ENCODE peak calls at places on chromosomes 6 and 20, in seven cellular contexts. One of them, this sample, is unnamed.

GRCh38 chr6:190596-191395 is 101.5 kb upstream of the DUSP22 start:
- DNase-seq in fibroblast of mammary gland: no peak
- DNase-seq in activated CD8-positive, alpha-beta memory T cell treated with anti-CD3 and anti-CD28 coated beads for 24 hours: peak; percentile 59
- DNase-seq in activated T-cell treated with anti-CD3 and anti-CD28 coated beads, Interleukin-2, amount 50 U/mL, for 24 hours: no peak
- DNase-seq in adrenal gland: no peak
- DNase-seq in B cell: no peak
- DNase-seq in erythroblast: no peak
- DNase-seq in this sample: no peak

GRCh38 chr6:29651413-29652197 is 5.3 kb upstream of the MOG start:
- DNase-seq in fibroblast of mammary gland: peak; percentile 46
- DNase-seq in activated CD8-positive, alpha-beta memory T cell treated with anti-CD3 and anti-CD28 coated beads for 24 hours: no peak
- DNase-seq in activated T-cell treated with anti-CD3 and anti-CD28 coated beads, Interleukin-2, amount 50 U/mL, for 24 hours: no peak
- DNase-seq in adrenal gland: no peak
- DNase-seq in B cell: peak; percentile 54
- DNase-seq in erythroblast: peak; percentile 42
- DNase-seq in this sample: peak; percentile 53

GRCh38 chr20:61807426-61808160 is 258.1 kb downstream of the TAF4 start:
- DNase-seq in fibroblast of mammary gland: no peak
- DNase-seq in activated CD8-positive, alpha-beta memory T cell treated with anti-CD3 and anti-CD28 coated beads for 24 hours: no peak
- DNase-seq in activated T-cell treated with anti-CD3 and anti-CD28 coated beads, Interleukin-2, amount 50 U/mL, for 24 hours: no peak
- DNase-seq in adrenal gland: no peak
- DNase-seq in B cell: no peak
- DNase-seq in erythroblast: no peak
- DNase-seq in this sample: no peak

GRCh38 chr6:124993327-124993726 is 31.1 kb downstream of the RNF217 start:
- DNase-seq in fibroblast of mammary gland: no peak
- DNase-seq in activated CD8-positive, alpha-beta memory T cell treated with anti-CD3 and anti-CD28 coated beads for 24 hours: no peak
- DNase-seq in activated T-cell treated with anti-CD3 and anti-CD28 coated beads, Interleukin-2, amount 50 U/mL, for 24 hours: no peak
- DNase-seq in adrenal gland: no peak
- DNase-seq in B cell: no peak
- DNase-seq in erythroblast: no peak
- DNase-seq in this sample: no peak

GRCh38 chr20:45218636-45219035 is 2.5 kb upstream of the SEMG2 start:
- DNase-seq in fibroblast of mammary gland: no peak
- DNase-seq in activated CD8-positive, alpha-beta memory T cell treated with anti-CD3 and anti-CD28 coated beads for 24 hours: no peak
- DNase-seq in activated T-cell treated with anti-CD3 and anti-CD28 coated beads, Interleukin-2, amount 50 U/mL, for 24 hours: no peak
- DNase-seq in adrenal gland: no peak
- DNase-seq in B cell: no peak
- DNase-seq in erythroblast: no peak
- DNase-seq in this sample: no peak

GRCh38 chr6:137921823-137922222 is 54.8 kb downstream of the TNFAIP3 start:
- DNase-seq in fibroblast of mammary gland: no peak
- DNase-seq in activated CD8-positive, alpha-beta memory T cell treated with anti-CD3 and anti-CD28 coated beads for 24 hours: no peak
- DNase-seq in activated T-cell treated with anti-CD3 and anti-CD28 coated beads, Interleukin-2, amount 50 U/mL, for 24 hours: no peak
- DNase-seq in adrenal gland: no peak
- DNase-seq in B cell: peak; percentile 48
- DNase-seq in erythroblast: peak; percentile 5
- DNase-seq in this sample: no peak

GRCh38 chr6:112037783-112038216 is 16.1 kb upstream of the CCN6 start:
- DNase-seq in fibroblast of mammary gland: peak; percentile 97
- DNase-seq in activated CD8-positive, alpha-beta memory T cell treated with anti-CD3 and anti-CD28 coated beads for 24 hours: no peak
- DNase-seq in activated T-cell treated with anti-CD3 and anti-CD28 coated beads, Interleukin-2, amount 50 U/mL, for 24 hours: no peak
- DNase-seq in adrenal gland: peak; percentile 71
- DNase-seq in B cell: no peak
- DNase-seq in erythroblast: no peak
- DNase-seq in this sample: peak; percentile 97

GRCh38 chr6:36387440-36388303 is at the start of gene ETV7:
- DNase-seq in fibroblast of mammary gland: no peak
- DNase-seq in activated CD8-positive, alpha-beta memory T cell treated with anti-CD3 and anti-CD28 coated beads for 24 hours: peak; percentile 73
- DNase-seq in activated T-cell treated with anti-CD3 and anti-CD28 coated beads, Interleukin-2, amount 50 U/mL, for 24 hours: peak; percentile 62
- DNase-seq in adrenal gland: peak; percentile 56
- DNase-seq in B cell: peak; percentile 48
- DNase-seq in erythroblast: peak; percentile 51
- DNase-seq in this sample: peak; percentile 17

GRCh38 chr6:25706314-25707014 is 48.1 kb upstream of the SLC17A4 start:
- DNase-seq in fibroblast of mammary gland: peak; percentile 34
- DNase-seq in activated CD8-positive, alpha-beta memory T cell treated with anti-CD3 and anti-CD28 coated beads for 24 hours: no peak
- DNase-seq in activated T-cell treated with anti-CD3 and anti-CD28 coated beads, Interleukin-2, amount 50 U/mL, for 24 hours: no peak
- DNase-seq in adrenal gland: peak; percentile 37
- DNase-seq in B cell: no peak
- DNase-seq in erythroblast: peak; percentile 63
- DNase-seq in this sample: peak; percentile 7

GRCh38 chr6:106579281-106579680 is 50.0 kb downstream of the RTN4IP1 start:
- DNase-seq in fibroblast of mammary gland: no peak
- DNase-seq in activated CD8-positive, alpha-beta memory T cell treated with anti-CD3 and anti-CD28 coated beads for 24 hours: no peak
- DNase-seq in activated T-cell treated with anti-CD3 and anti-CD28 coated beads, Interleukin-2, amount 50 U/mL, for 24 hours: no peak
- DNase-seq in adrenal gland: no peak
- DNase-seq in B cell: no peak
- DNase-seq in erythroblast: no peak
- DNase-seq in this sample: no peak

GRCh38 chr6:160996316-160996715 is 4.7 kb downstream of the MAP3K4 start:
- DNase-seq in fibroblast of mammary gland: no peak
- DNase-seq in activated CD8-positive, alpha-beta memory T cell treated with anti-CD3 and anti-CD28 coated beads for 24 hours: no peak
- DNase-seq in activated T-cell treated with anti-CD3 and anti-CD28 coated beads, Interleukin-2, amount 50 U/mL, for 24 hours: no peak
- DNase-seq in adrenal gland: no peak
- DNase-seq in B cell: no peak
- DNase-seq in erythroblast: no peak
- DNase-seq in this sample: no peak

GRCh38 chr6:19327684-19328083 is 509.5 kb upstream of the ID4 start:
- DNase-seq in fibroblast of mammary gland: no peak
- DNase-seq in activated CD8-positive, alpha-beta memory T cell treated with anti-CD3 and anti-CD28 coated beads for 24 hours: no peak
- DNase-seq in activated T-cell treated with anti-CD3 and anti-CD28 coated beads, Interleukin-2, amount 50 U/mL, for 24 hours: no peak
- DNase-seq in adrenal gland: no peak
- DNase-seq in B cell: no peak
- DNase-seq in erythroblast: no peak
- DNase-seq in this sample: no peak

GRCh38 chr6:158481612-158482473 is 78.0 kb upstream of the TMEM181 start:
- DNase-seq in fibroblast of mammary gland: peak; percentile 90
- DNase-seq in activated CD8-positive, alpha-beta memory T cell treated with anti-CD3 and anti-CD28 coated beads for 24 hours: no peak
- DNase-seq in activated T-cell treated with anti-CD3 and anti-CD28 coated beads, Interleukin-2, amount 50 U/mL, for 24 hours: no peak
- DNase-seq in adrenal gland: no peak
- DNase-seq in B cell: no peak
- DNase-seq in erythroblast: no peak
- DNase-seq in this sample: peak; percentile 55

GRCh38 chr20:23214903-23215302 is 128.8 kb upstream of the CD93 start:
- DNase-seq in fibroblast of mammary gland: no peak
- DNase-seq in activated CD8-positive, alpha-beta memory T cell treated with anti-CD3 and anti-CD28 coated beads for 24 hours: no peak
- DNase-seq in activated T-cell treated with anti-CD3 and anti-CD28 coated beads, Interleukin-2, amount 50 U/mL, for 24 hours: no peak
- DNase-seq in adrenal gland: no peak
- DNase-seq in B cell: no peak
- DNase-seq in erythroblast: no peak
- DNase-seq in this sample: peak; percentile 27

GRCh38 chr6:108559097-108559883 is 1.4 kb upstream of the FOXO3 start:
- DNase-seq in fibroblast of mammary gland: peak; percentile 73
- DNase-seq in activated CD8-positive, alpha-beta memory T cell treated with anti-CD3 and anti-CD28 coated beads for 24 hours: peak; percentile 88
- DNase-seq in activated T-cell treated with anti-CD3 and anti-CD28 coated beads, Interleukin-2, amount 50 U/mL, for 24 hours: peak; percentile 86
- DNase-seq in adrenal gland: peak; percentile 91
- DNase-seq in B cell: peak; percentile 95
- DNase-seq in erythroblast: peak; percentile 95
- DNase-seq in this sample: peak; percentile 84

GRCh38 chr6:41599015-41599835 is 39.0 kb upstream of the MDFI start:
- DNase-seq in fibroblast of mammary gland: no peak
- DNase-seq in activated CD8-positive, alpha-beta memory T cell treated with anti-CD3 and anti-CD28 coated beads for 24 hours: no peak
- DNase-seq in activated T-cell treated with anti-CD3 and anti-CD28 coated beads, Interleukin-2, amount 50 U/mL, for 24 hours: no peak
- DNase-seq in adrenal gland: no peak
- DNase-seq in B cell: no peak
- DNase-seq in erythroblast: no peak
- DNase-seq in this sample: no peak

GRCh38 chr6:84414531-84414930 is 187.1 kb upstream of the CEP162 start:
- DNase-seq in fibroblast of mammary gland: no peak
- DNase-seq in activated CD8-positive, alpha-beta memory T cell treated with anti-CD3 and anti-CD28 coated beads for 24 hours: no peak
- DNase-seq in activated T-cell treated with anti-CD3 and anti-CD28 coated beads, Interleukin-2, amount 50 U/mL, for 24 hours: no peak
- DNase-seq in adrenal gland: no peak
- DNase-seq in B cell: no peak
- DNase-seq in erythroblast: no peak
- DNase-seq in this sample: no peak

GRCh38 chr6:159169193-159169555 is at the start of gene FNDC1:
- DNase-seq in fibroblast of mammary gland: no peak
- DNase-seq in activated CD8-positive, alpha-beta memory T cell treated with anti-CD3 and anti-CD28 coated beads for 24 hours: peak; percentile 77
- DNase-seq in activated T-cell treated with anti-CD3 and anti-CD28 coated beads, Interleukin-2, amount 50 U/mL, for 24 hours: peak; percentile 68
- DNase-seq in adrenal gland: no peak
- DNase-seq in B cell: peak; percentile 57
- DNase-seq in erythroblast: peak; percentile 48
- DNase-seq in this sample: no peak